ENCODE peak calls at places on chromosomes 4 and X, in seven cellular contexts. X, A, J, D, G, K and I are unnamed samples.

GRCh38 chr4:30912098-30912719 is 192.0 kb downstream of the PCDH7 start:
- DNase-seq in A (no peak), J (no peak), G (no peak), K (no peak), X (peak; percentile 3), D (peak; percentile 6), I (no peak)

GRCh38 chr4:124980276-124980752 is 267.8 kb upstream of the ANKRD50 start:
- DNase-seq in X (peak; percentile 6), A (no peak), J (no peak), G (no peak), K (peak; percentile 71), D (peak; percentile 81), I (no peak)

GRCh38 chr4:121216438-121216837 is 52.3 kb upstream of the TNIP3 start:
- DNase-seq in A (no peak), D (no peak), J (no peak), K (no peak), X (no peak), G (no peak), I (no peak)

GRCh38 chr4:140049024-140049923 is 104.7 kb downstream of the MAML3 start:
- DNase-seq in A (peak; percentile 43), J (no peak), X (peak; percentile 39), G (peak; percentile 65), D (peak; percentile 82), K (peak; percentile 66), I (peak; percentile 85)

GRCh38 chr4:12399781-12400180 is 971.1 kb upstream of the HS3ST1 start:
- DNase-seq in D (peak; percentile 49), X (no peak), G (no peak), K (peak; percentile 28), J (no peak), A (no peak), I (no peak)

GRCh38 chrX:57952320-57952678 is 42.0 kb upstream of the ZXDA start:
- DNase-seq in K (no peak), D (no peak), A (no peak), X (no peak), G (no peak), J (no peak), I (no peak)

GRCh38 chr4:137608085-137608484 is 75.8 kb upstream of the PCDH18 start:
- DNase-seq in D (no peak), G (no peak), X (no peak), K (no peak), A (no peak), J (no peak), I (no peak)

GRCh38 chr4:153785830-153786721 is 2.8 kb downstream of the SFRP2 start:
- DNase-seq in K (peak; percentile 30), A (no peak), D (peak; percentile 45), J (no peak), X (peak; percentile 33), G (no peak), I (no peak)

GRCh38 chrX:9522756-9523155 is 57.9 kb downstream of the TBL1X start:
- DNase-seq in X (no peak), G (no peak), D (no peak), A (no peak), K (no peak), J (no peak), I (no peak)

GRCh38 chr4:1370321-1371124 is 23.5 kb downstream of the UVSSA start:
- DNase-seq in G (no peak), D (no peak), A (no peak), X (no peak), J (no peak), K (no peak), I (peak; percentile 9)

GRCh38 chrX:24676403-24677024 is 17.2 kb upstream of the POLA1 start:
- DNase-seq in D (peak; percentile 13), K (peak; percentile 12), X (no peak), J (no peak), A (no peak), G (peak; percentile 18), I (no peak)

GRCh38 chr4:47207555-47207954 is 176.2 kb downstream of the GABRB1 start:
- DNase-seq in D (no peak), K (no peak), X (no peak), A (no peak), G (no peak), J (no peak), I (no peak)

GRCh38 chr4:17580969-17581368 is 4.0 kb downstream of the LAP3 start:
- DNase-seq in K (peak; percentile 66), J (no peak), A (no peak), D (peak; percentile 44), X (no peak), G (no peak), I (no peak)

GRCh38 chrX:15849555-15849954 is 5.1 kb downstream of the AP1S2 start:
- DNase-seq in G (no peak), D (peak; percentile 16), A (no peak), K (peak; percentile 17), X (no peak), J (no peak), I (no peak)

GRCh38 chr4:74613266-74613665 is 168.3 kb downstream of the AREG start:
- DNase-seq in X (no peak), G (no peak), A (no peak), K (peak; percentile 49), J (no peak), D (no peak), I (no peak)

GRCh38 chr4:13541720-13542576 is 2.4 kb downstream of the NKX3-2 start:
- DNase-seq in J (no peak), X (no peak), A (no peak), D (no peak), G (no peak), K (no peak), I (no peak)

GRCh38 chrX:50680990-50681389 is 133.0 kb downstream of the SHROOM4 start:
- DNase-seq in X (no peak), G (no peak), K (peak; percentile 15), A (no peak), D (peak; percentile 34), J (no peak), I (peak; percentile 44)